ENCODE peak calls at places on chromosomes 12 and 14, in nine cellular contexts. K is neural crest cell, J is RPMI8226, T is AG09309, N is A549, F is GM13976, Q is WTC11, D is iPS DF 19.7, X is LoVo. W is an unnamed sample.

GRCh38 chr12:1801285-1801975 is 18.9 kb upstream of the LRTM2 start:
- DNase-seq in K (no peak), J (no peak), T (peak; percentile 31), N (no peak), F (peak; percentile 4), Q (no peak), D (no peak), X (no peak), W (no peak)

GRCh38 chr14:29627141-29627540 is 300.5 kb downstream of the PRKD1 start:
- DNase-seq in K (no peak), J (no peak), T (no peak), N (no peak), F (no peak), Q (no peak), D (no peak), X (no peak), W (no peak)

GRCh38 chr12:71947645-71948105 is 9.0 kb downstream of the TPH2 start:
- DNase-seq in K (peak; percentile 16), J (no peak), T (no peak), N (no peak), F (no peak), Q (peak; percentile 71), D (peak; percentile 97), X (no peak), W (peak; percentile 69)

GRCh38 chr14:97709552-97709951 is 912.4 kb downstream of the VRK1 start:
- DNase-seq in K (no peak), J (no peak), T (no peak), N (no peak), F (no peak), Q (no peak), D (no peak), X (no peak), W (no peak)

GRCh38 chr14:84254205-84254788 is 1275.6 kb upstream of the FLRT2 start:
- DNase-seq in K (no peak), J (no peak), T (no peak), N (no peak), F (no peak), Q (no peak), D (no peak), X (no peak), W (no peak)

GRCh38 chr12:92235703-92236472 is 90.2 kb upstream of the BTG1 start:
- DNase-seq in K (no peak), J (no peak), T (no peak), N (no peak), F (no peak), Q (no peak), D (no peak), X (no peak), W (no peak)

GRCh38 chr14:39426605-39427004 is 5.6 kb downstream of the FBXO33 start:
- DNase-seq in K (no peak), J (no peak), T (peak; percentile 62), N (peak; percentile 51), F (no peak), Q (no peak), D (no peak), X (no peak), W (no peak)

GRCh38 chr12:96036765-96037455 is 1.5 kb upstream of the LTA4H start:
- DNase-seq in K (no peak), J (no peak), T (no peak), N (no peak), F (no peak), Q (no peak), D (no peak), X (no peak), W (no peak)

GRCh38 chr12:23431006-23431405 is 518.5 kb downstream of the SOX5 start:
- DNase-seq in K (no peak), J (no peak), T (no peak), N (no peak), F (no peak), Q (no peak), D (no peak), X (no peak), W (no peak)

GRCh38 chr12:22687677-22688076 is 62.7 kb downstream of the ETNK1 start:
- DNase-seq in K (no peak), J (no peak), T (peak; percentile 38), N (no peak), F (peak; percentile 37), Q (no peak), D (no peak), X (no peak), W (no peak)

GRCh38 chr12:103879878-103880277 is 38.8 kb upstream of the NT5DC3 start:
- DNase-seq in K (no peak), J (no peak), T (no peak), N (no peak), F (no peak), Q (no peak), D (no peak), X (no peak), W (no peak)

GRCh38 chr14:29311983-29312382 is 545.4 kb downstream of the FOXG1 start:
- DNase-seq in K (no peak), J (no peak), T (no peak), N (no peak), F (no peak), Q (no peak), D (no peak), X (no peak), W (no peak)

GRCh38 chr14:37600880-37601741 is 5.7 kb downstream of the TTC6 start:
- DNase-seq in K (no peak), J (no peak), T (no peak), N (no peak), F (no peak), Q (no peak), D (no peak), X (no peak), W (no peak)

GRCh38 chr12:120960657-120961056 is 17.7 kb upstream of the HNF1A start:
- DNase-seq in K (no peak), J (no peak), T (no peak), N (no peak), F (peak; percentile 60), Q (no peak), D (no peak), X (no peak), W (no peak)

GRCh38 chr14:92400579-92401444 is 77.8 kb downstream of the SLC24A4 start:
- DNase-seq in K (no peak), J (peak; percentile 15), T (no peak), N (no peak), F (peak; percentile 55), Q (no peak), D (no peak), X (no peak), W (no peak)

GRCh38 chr14:95255013-95255412 is 64.7 kb downstream of the CLMN start:
- DNase-seq in K (no peak), J (no peak), T (no peak), N (no peak), F (peak; percentile 55), Q (peak; percentile 38), D (no peak), X (no peak), W (no peak)

GRCh38 chr14:92902726-92903125 is 20.2 kb upstream of the CHGA start:
- DNase-seq in K (no peak), J (no peak), T (no peak), N (no peak), F (no peak), Q (peak; percentile 25), D (no peak), X (no peak), W (no peak)

GRCh38 chr12:63400746-63401145 is 249.7 kb upstream of the AVPR1A start:
- DNase-seq in K (no peak), J (peak; percentile 75), T (no peak), N (peak; percentile 56), F (no peak), Q (no peak), D (no peak), X (peak; percentile 63), W (peak; percentile 61)

GRCh38 chr14:91245029-91245428 is 525 bp upstream of the GPR68 start:
- DNase-seq in K (no peak), J (no peak), T (no peak), N (no peak), F (no peak), Q (no peak), D (no peak), X (no peak), W (no peak)

GRCh38 chr12:8696402-8697100 is 1.2 kb upstream of the RIMKLB start:
- DNase-seq in K (no peak), J (no peak), T (no peak), N (no peak), F (no peak), Q (no peak), D (no peak), X (no peak), W (no peak)

GRCh38 chr14:71206766-71207371 is 299.6 kb downstream of the PCNX1 start:
- DNase-seq in K (no peak), J (no peak), T (peak; percentile 79), N (peak; percentile 27), F (no peak), Q (no peak), D (no peak), X (no peak), W (peak; percentile 76)

GRCh38 chr14:66680216-66680615 is 172.3 kb downstream of the GPHN start:
- DNase-seq in K (no peak), J (no peak), T (no peak), N (no peak), F (no peak), Q (no peak), D (no peak), X (no peak), W (no peak)

GRCh38 chr14:103078860-103079587 is 5.0 kb upstream of the LBHD2 start:
- DNase-seq in K (no peak), J (no peak), T (no peak), N (no peak), F (no peak), Q (no peak), D (no peak), X (no peak), W (no peak)

GRCh38 chr14:102777711-102778615 is 714 bp downstream of the TRAF3 start:
- DNase-seq in K (no peak), J (peak; percentile 24), T (no peak), N (no peak), F (no peak), Q (no peak), D (no peak), X (no peak), W (peak; percentile 26)

GRCh38 chr14:81164167-81164774 is 56.5 kb downstream of the GTF2A1 start:
- DNase-seq in K (peak; percentile 38), J (peak; percentile 33), T (peak; percentile 41), N (peak; percentile 82), F (peak; percentile 55), Q (peak; percentile 84), D (peak; percentile 68), X (peak; percentile 43), W (peak; percentile 74)

GRCh38 chr12:108995370-108995992 is 25.4 kb downstream of the SVOP start:
- DNase-seq in K (no peak), J (no peak), T (no peak), N (no peak), F (no peak), Q (no peak), D (no peak), X (no peak), W (no peak)

GRCh38 chr12:64923536-64923935 is 99.1 kb downstream of the TBC1D30 start:
- DNase-seq in K (no peak), J (no peak), T (no peak), N (no peak), F (no peak), Q (no peak), D (no peak), X (no peak), W (no peak)

GRCh38 chr14:103008768-103009342 is 48.5 kb downstream of the CDC42BPB start:
- DNase-seq in K (no peak), J (no peak), T (no peak), N (no peak), F (no peak), Q (no peak), D (no peak), X (no peak), W (no peak)

GRCh38 chr14:91115986-91116385 is 2.1 kb downstream of the DGLUCY start:
- DNase-seq in K (no peak), J (peak; percentile 46), T (no peak), N (no peak), F (no peak), Q (no peak), D (no peak), X (no peak), W (no peak)

GRCh38 chr14:22699801-22700564 is 55.8 kb upstream of the OR6J1 start:
- DNase-seq in K (no peak), J (no peak), T (no peak), N (no peak), F (no peak), Q (no peak), D (no peak), X (peak; percentile 35), W (no peak)

GRCh38 chr12:93784339-93785086 is 107.3 kb downstream of the CRADD start:
- DNase-seq in K (no peak), J (no peak), T (no peak), N (peak; percentile 67), F (no peak), Q (no peak), D (no peak), X (peak; percentile 21), W (peak; percentile 11)

W was measured in Calu3.